ENCODE peak calls at places on chromosomes 1 and 21, in nine cellular contexts. M is ovary, R is fibroblast of lung, L is aorta, E is PC-3, Y is thoracic aorta, C is esophagus squamous epithelium, D is tibial artery, U is small intestine. X is an unnamed sample.

GRCh38 chr1:245978915-245979314 is 528.2 kb downstream of the SMYD3 start:
- DNase-seq in L (no peak), D (no peak), R (peak), U (no peak), M (no peak), E (no peak), Y (no peak), C (no peak), X (no peak)

GRCh38 chr21:37915941-37916794 is at the start of gene KCNJ6:
- DNase-seq in D (no peak), Y (no peak), U (peak), R (peak), E (no peak), M (no peak), C (no peak), L (no peak), X (peak)

GRCh38 chr1:228490120-228491078 is 3.2 kb downstream of the RNF187 start:
- DNase-seq in R (no peak), L (no peak), C (no peak), D (no peak), U (no peak), E (peak), M (no peak), Y (no peak), X (no peak)

GRCh38 chr1:227612658-227613057 is 49.3 kb downstream of the ZNF678 start:
- DNase-seq in M (no peak), R (no peak), L (no peak), C (no peak), Y (no peak), E (no peak), D (no peak), U (no peak), X (no peak)

GRCh38 chr1:203557390-203557789 is 63.4 kb downstream of the OPTC start:
- DNase-seq in C (no peak), D (peak), R (peak), U (no peak), M (peak), E (peak), Y (peak), L (peak), X (peak)

GRCh38 chr1:11729498-11730428 is 6.2 kb upstream of the AGTRAP start:
- DNase-seq in U (no peak), C (no peak), D (peak), M (no peak), Y (no peak), R (peak), L (no peak), E (no peak), X (no peak)

GRCh38 chr1:245516178-245516829 is 361.5 kb downstream of the KIF26B start:
- DNase-seq in E (peak), M (no peak), L (no peak), U (no peak), R (peak), Y (no peak), D (no peak), C (no peak), X (no peak)

GRCh38 chr1:164767257-164768044 is 208.5 kb downstream of the PBX1 start:
- DNase-seq in E (peak), M (no peak), C (no peak), D (no peak), Y (no peak), R (peak), U (no peak), L (no peak), X (peak)

GRCh38 chr1:200869753-200870391 is 2.9 kb upstream of the GPR25 start:
- DNase-seq in R (no peak), M (no peak), E (no peak), Y (no peak), C (no peak), D (no peak), U (no peak), L (no peak), X (no peak)

GRCh38 chr1:116763787-116764465 is 9.7 kb downstream of the CD2 start:
- DNase-seq in Y (no peak), L (no peak), E (peak), D (no peak), M (no peak), C (no peak), R (no peak), U (peak), X (no peak)

GRCh38 chr1:172623748-172624147 is 35.2 kb upstream of the FASLG start:
- DNase-seq in R (no peak), U (no peak), C (no peak), Y (no peak), M (no peak), D (no peak), L (no peak), E (no peak), X (no peak)

GRCh38 chr1:55074455-55074854 is 35.1 kb downstream of the PCSK9 start:
- DNase-seq in M (no peak), C (no peak), U (no peak), L (no peak), Y (no peak), E (no peak), D (no peak), R (no peak), X (no peak)

GRCh38 chr1:119275145-119275929 is 93.2 kb upstream of the HAO2 start:
- DNase-seq in L (no peak), M (peak), R (peak), D (peak), E (peak), U (peak), C (no peak), Y (no peak), X (peak)

GRCh38 chr1:210104103-210104502 is 128.5 kb upstream of the SERTAD4 start:
- DNase-seq in M (no peak), C (no peak), L (no peak), Y (no peak), D (no peak), R (no peak), E (no peak), U (no peak), X (no peak)

GRCh38 chr1:94666797-94667196 is 125.2 kb upstream of the F3 start:
- DNase-seq in C (no peak), L (no peak), Y (no peak), E (no peak), M (no peak), U (no peak), R (no peak), D (no peak), X (no peak)

GRCh38 chr1:33441088-33441745 is 10.3 kb upstream of the PHC2 start:
- DNase-seq in E (no peak), L (no peak), C (no peak), Y (no peak), M (no peak), D (no peak), U (no peak), R (no peak), X (no peak)

GRCh38 chr21:21406918-21407317 is 408.7 kb downstream of the NCAM2 start:
- DNase-seq in D (no peak), L (no peak), M (no peak), Y (no peak), E (no peak), U (no peak), R (no peak), C (no peak), X (no peak)

GRCh38 chr1:244074559-244075171 is 23.6 kb downstream of the ZBTB18 start:
- DNase-seq in R (no peak), E (no peak), M (no peak), Y (no peak), C (no peak), D (no peak), L (no peak), U (no peak), X (no peak)

GRCh38 chr1:63461661-63462230 is 61.3 kb downstream of the ITGB3BP start:
- DNase-seq in R (no peak), L (no peak), C (no peak), E (no peak), D (no peak), Y (no peak), M (no peak), U (no peak), X (no peak)

GRCh38 chr1:155379877-155380192 is 59.1 kb downstream of the RUSC1 start:
- DNase-seq in M (no peak), L (no peak), E (no peak), Y (no peak), U (no peak), D (no peak), R (no peak), C (no peak), X (no peak)

DNA sequence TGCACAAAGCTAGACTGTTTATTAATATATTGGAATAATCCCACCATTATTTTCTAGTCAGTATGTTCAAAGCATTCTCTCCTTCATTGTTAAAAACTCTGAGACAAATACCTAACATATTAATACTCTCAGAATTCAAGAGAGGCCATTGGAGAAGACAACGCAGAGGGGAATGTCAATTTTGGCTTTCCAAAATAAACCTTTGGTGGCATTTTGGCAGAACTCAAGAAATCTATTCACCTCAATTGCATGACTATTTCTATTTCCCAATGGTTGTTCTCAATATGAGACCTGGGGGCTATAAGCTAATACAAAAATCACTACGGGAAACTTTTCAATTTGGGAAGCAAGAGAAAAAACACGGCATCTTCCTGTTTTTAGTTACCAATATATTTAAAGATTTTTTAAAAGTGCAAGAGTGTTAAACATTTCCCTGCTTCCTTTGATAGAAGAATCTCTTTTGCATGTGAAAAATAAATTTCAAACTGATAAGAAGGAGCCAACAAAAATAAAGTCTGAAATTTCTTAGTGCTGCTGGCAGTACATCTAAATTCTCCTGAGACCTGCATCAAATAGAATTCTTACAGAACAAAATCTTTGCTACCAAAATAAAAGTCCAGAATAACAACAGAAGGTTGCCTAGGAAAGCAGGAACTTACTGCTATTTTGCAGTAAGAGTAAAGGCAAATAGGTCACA is 58.6 kb downstream of the RUSC1 start:
- DNase-seq in M (no peak), Y (no peak), E (peak), R (peak), C (no peak), U (no peak), L (no peak), D (no peak), X (peak)
- H3K4me3 ChIP-seq in M (no peak), Y (peak), E (no peak), R (no peak), C (no peak), U (no peak), L (peak), D (peak), X (no peak)

GRCh38 chr21:20257052-20257451 is 741.2 kb upstream of the NCAM2 start:
- DNase-seq in C (no peak), L (no peak), D (no peak), U (no peak), Y (no peak), R (no peak), E (no peak), M (no peak), X (no peak)
- H3K27ac ChIP-seq in C (no peak), L (no peak), D (no peak), U (no peak), Y (no peak), R (no peak), E (no peak), M (no peak), X (no peak)

GRCh38 chr21:14686466-14687276 is 140.6 kb upstream of the SAMSN1 start:
- DNase-seq in D (no peak), U (peak), M (no peak), C (no peak), E (no peak), Y (no peak), L (no peak), R (peak), X (no peak)
- H3K4me3 ChIP-seq in D (no peak), U (no peak), M (no peak), C (no peak), E (no peak), Y (no peak), L (no peak), R (no peak), X (no peak)

GRCh38 chr1:41866285-41866684 is 52.4 kb downstream of the HIVEP3 start:
- DNase-seq in D (no peak), C (no peak), L (no peak), U (no peak), E (no peak), Y (no peak), M (peak), R (no peak), X (no peak)

GRCh38 chr1:41861509-41862410 is 57.0 kb downstream of the HIVEP3 start:
- DNase-seq in D (no peak), L (no peak), U (no peak), C (no peak), E (peak), M (no peak), Y (no peak), R (peak), X (no peak)

GRCh38 chr1:41862411-41863221 is 56.1 kb downstream of the HIVEP3 start:
- DNase-seq in Y (no peak), C (no peak), D (no peak), U (no peak), R (peak), L (no peak), M (no peak), E (peak), X (peak)

GRCh38 chr1:41864471-41865040 is 54.2 kb downstream of the HIVEP3 start:
- DNase-seq in M (no peak), C (no peak), D (no peak), L (no peak), E (no peak), R (peak), Y (no peak), U (no peak), X (no peak)

DNA sequence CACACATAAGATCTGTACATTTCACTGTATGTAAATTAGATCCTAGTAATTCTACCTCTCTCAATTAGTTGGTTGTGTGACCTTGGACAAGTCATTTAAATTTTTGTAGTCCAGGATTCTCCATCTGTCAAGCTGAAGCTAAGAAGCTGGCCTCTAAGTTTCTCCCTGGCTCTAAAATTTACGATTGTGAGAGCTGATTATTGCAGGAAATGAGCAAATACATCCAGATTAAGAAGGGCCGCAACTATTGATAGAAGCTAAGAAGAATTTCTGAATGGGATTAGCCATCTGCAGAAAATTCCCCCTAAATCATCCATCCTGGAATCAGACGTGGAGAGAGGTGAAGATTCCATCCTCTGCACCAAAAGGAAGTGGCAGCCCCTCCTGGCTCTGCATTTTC is 55.0 kb downstream of the HIVEP3 start:
- DNase-seq in U (no peak), R (no peak), L (no peak), D (no peak), M (no peak), C (no peak), Y (no peak), E (no peak), X (no peak)
- H3K27ac ChIP-seq in U (no peak), R (no peak), L (no peak), D (no peak), M (no peak), C (no peak), Y (no peak), E (peak), X (peak)

GRCh38 chr1:16012590-16013219 is 5.1 kb downstream of the HSPB7 start:
- DNase-seq in Y (peak), U (peak), D (peak), M (peak), C (no peak), R (peak), L (peak), E (peak), X (peak)
- H3K4me3 ChIP-seq in Y (peak), U (no peak), D (peak), M (peak), C (peak), R (no peak), L (no peak), E (peak), X (peak)

GRCh38 chr1:112983540-112984131 is 27.6 kb upstream of the SLC16A1 start:
- DNase-seq in C (no peak), L (no peak), R (no peak), Y (no peak), U (no peak), D (no peak), M (no peak), E (no peak), X (no peak)
- H3K27ac ChIP-seq in C (no peak), L (no peak), R (no peak), Y (no peak), U (no peak), D (no peak), M (no peak), E (no peak), X (no peak)

DNA sequence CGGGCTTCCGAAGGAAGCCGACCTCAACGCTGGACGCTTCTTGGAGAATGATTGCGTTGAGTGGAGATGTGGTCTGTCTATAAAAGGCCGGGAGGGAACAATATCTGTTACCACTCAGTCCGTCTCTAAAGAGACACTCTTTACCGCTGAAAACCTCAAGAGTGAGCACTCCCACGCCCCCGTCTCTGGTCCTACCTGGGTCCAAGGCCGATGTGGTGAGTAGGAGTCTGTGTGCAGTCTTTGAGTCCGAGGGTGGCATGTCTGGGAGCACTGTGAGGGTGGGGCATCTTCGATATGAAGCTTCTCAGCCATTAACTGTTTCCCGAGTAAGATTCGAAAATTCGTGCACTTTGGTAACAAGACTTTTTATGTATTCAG is 579 bp downstream of the ZFP69 start:
- DNase-seq in Y (no peak), L (no peak), R (peak), E (no peak), U (peak), M (no peak), D (no peak), C (no peak), X (peak)
- H3K4me3 ChIP-seq in Y (peak), L (peak), R (peak), E (no peak), U (peak), M (peak), D (peak), C (peak), X (peak)